ENCODE peak calls at places on chromosomes 1 and 21, in four cellular contexts. N, D, A and Y are unnamed samples.

GRCh38 chr1:177586429-177586828 is 383.4 kb downstream of the SEC16B start:
- DNase-seq in N (no peak), D (no peak), A (no peak), Y (no peak)

GRCh38 chr21:41651396-41651795 is 115.5 kb downstream of the RIPK4 start:
- DNase-seq in N (no peak), D (no peak), A (no peak), Y (no peak)

GRCh38 chr21:34796518-34797201 is 127.9 kb downstream of the CLIC6 start:
- DNase-seq in N (no peak), D (no peak), A (peak), Y (peak)

GRCh38 chr1:103146143-103146542 is 37.8 kb upstream of the COL11A1 start:
- DNase-seq in N (no peak), D (no peak), A (no peak), Y (no peak)

GRCh38 chr1:186578325-186579016 is 101.8 kb downstream of the PTGS2 start:
- DNase-seq in N (no peak), D (no peak), A (no peak), Y (no peak)

GRCh38 chr1:226656601-226657277 is 82.3 kb downstream of the ITPKB start:
- DNase-seq in N (no peak), D (peak), A (no peak), Y (no peak)

GRCh38 chr1:174007846-174008245 is 14.3 kb downstream of the RC3H1 start:
- DNase-seq in N (no peak), D (no peak), A (no peak), Y (no peak)

GRCh38 chr1:53582211-53583020 is 123.2 kb downstream of the DMRTB1 start:
- DNase-seq in N (no peak), D (no peak), A (peak), Y (no peak)

GRCh38 chr1:92623187-92623778 is 136.6 kb upstream of the GFI1 start:
- DNase-seq in N (no peak), D (no peak), A (no peak), Y (no peak)

GRCh38 chr1:5297199-5297877 is 642.9 kb downstream of the AJAP1 start:
- DNase-seq in N (no peak), D (no peak), A (no peak), Y (no peak)

GRCh38 chr1:162678439-162678838 is 46.2 kb downstream of the DDR2 start:
- DNase-seq in N (peak), D (peak), A (no peak), Y (no peak)

GRCh38 chr1:179921981-179922380 is 32.6 kb upstream of the CEP350 start:
- DNase-seq in N (no peak), D (no peak), A (no peak), Y (no peak)

GRCh38 chr1:237736372-237737029 is 154.2 kb downstream of the ZP4 start:
- DNase-seq in N (peak), D (peak), A (peak), Y (peak)

GRCh38 chr1:32151319-32151787 is 28.1 kb upstream of the TXLNA start:
- DNase-seq in N (peak), D (peak), A (no peak), Y (no peak)

GRCh38 chr21:25572895-25573310 is 34.4 kb downstream of the MRPL39 start:
- DNase-seq in N (no peak), D (peak), A (no peak), Y (no peak)

GRCh38 chr1:91066545-91066944 is 44.7 kb upstream of the ZNF644 start:
- DNase-seq in N (no peak), D (no peak), A (peak), Y (no peak)

GRCh38 chr1:55702064-55702463 is 486.9 kb upstream of the USP24 start:
- DNase-seq in N (no peak), D (no peak), A (peak), Y (peak)

GRCh38 chr1:236150972-236151371 is 8.6 kb downstream of the GPR137B start:
- DNase-seq in N (no peak), D (no peak), A (no peak), Y (no peak)

GRCh38 chr1:206833741-206834140 is 31.7 kb upstream of the IL20 start:
- DNase-seq in N (no peak), D (no peak), A (no peak), Y (no peak)

GRCh38 chr1:65527672-65528071 is 107.2 kb downstream of the LEPR start:
- DNase-seq in N (no peak), D (peak), A (no peak), Y (no peak)